ENCODE peak calls at places on chromosome 1, in six cellular contexts. W is ovary; E is M059J; J is activated CD4-positive, alpha-beta T cell treated with anti-CD3 and anti-CD28 coated beads for 48 hours; R is T-cell; B is AG04449. F is an unnamed sample.

GRCh38 chr1:79543435-79543834 is 536.9 kb upstream of the ADGRL4 start:
- DNase-seq in J (no peak), E (no peak), R (no peak), B (no peak), W (no peak), F (no peak)

GRCh38 chr1:1332774-1333480 is 1.8 kb downstream of the TAS1R3 start:
- DNase-seq in E (no peak), W (no peak), R (no peak), J (no peak), B (no peak), F (no peak)

GRCh38 chr1:200154069-200154767 is 126.7 kb downstream of the NR5A2 start:
- DNase-seq in J (peak), E (peak), W (no peak), B (no peak), R (peak), F (peak)

GRCh38 chr1:44239961-44240371 is 26.7 kb downstream of the DMAP1 start:
- DNase-seq in W (no peak), R (no peak), E (no peak), B (no peak), J (no peak), F (no peak)

GRCh38 chr1:193674292-193674944 is 488.0 kb upstream of the B3GALT2 start:
- DNase-seq in E (peak), J (no peak), B (no peak), R (no peak), W (no peak), F (no peak)

GRCh38 chr1:63822540-63822939 is 48.7 kb downstream of the ROR1 start:
- DNase-seq in R (no peak), W (no peak), J (no peak), E (no peak), B (no peak), F (no peak)

GRCh38 chr1:20112279-20113000 is 6.9 kb downstream of the PLA2G2D start:
- DNase-seq in B (no peak), J (peak), W (no peak), E (peak), R (no peak), F (no peak)

GRCh38 chr1:41843378-41843777 is 75.3 kb downstream of the HIVEP3 start:
- DNase-seq in W (no peak), J (no peak), E (peak), R (no peak), B (no peak), F (no peak)

GRCh38 chr1:205410581-205411298 is 11.1 kb downstream of the LEMD1 start:
- DNase-seq in W (no peak), J (no peak), B (no peak), R (no peak), E (no peak), F (no peak)

GRCh38 chr1:4654764-4655673 is 610 bp downstream of the AJAP1 start:
- DNase-seq in E (no peak), B (no peak), J (no peak), W (no peak), R (no peak), F (no peak)

GRCh38 chr1:44808938-44809917 is 905 bp downstream of the BTBD19 start:
- DNase-seq in R (peak), J (peak), B (peak), E (peak), W (peak), F (peak)

GRCh38 chr1:184419734-184420161 is 32.9 kb downstream of the C1orf21 start:
- DNase-seq in R (no peak), W (no peak), J (no peak), B (no peak), E (peak), F (no peak)

GRCh38 chr1:62057631-62058290 is 136.9 kb upstream of the L1TD1 start:
- DNase-seq in R (no peak), B (no peak), J (no peak), W (no peak), E (no peak), F (no peak)

GRCh38 chr1:117606608-117607261 is 887 bp downstream of the TENT5C start:
- DNase-seq in B (no peak), R (peak), J (peak), E (peak), W (peak), F (peak)

GRCh38 chr1:201682964-201683363 is 144.0 kb downstream of the NAV1 start:
- DNase-seq in W (no peak), E (no peak), B (no peak), J (no peak), R (no peak), F (no peak)